ENCODE peak calls at places on chromosomes 16 and 17, in four cellular contexts. K is AG10803; Q is CD8-positive, alpha-beta T cell; T is brain microvascular endothelial cell. E is an unnamed sample.

GRCh38 chr16:19613834-19614233 is 58.3 kb downstream of the VPS35L start:
- DNase-seq in K (no peak), Q (no peak), T (no peak), E (no peak)

GRCh38 chr17:63295839-63296590 is 150.1 kb downstream of the CYB561 start:
- DNase-seq in K (no peak), Q (no peak), T (no peak), E (no peak)

GRCh38 chr17:58514795-58515157 is 338 bp upstream of the MTMR4 start:
- DNase-seq in K (no peak), Q (no peak), T (no peak), E (no peak)

GRCh38 chr17:36142230-36142629 is 34.2 kb downstream of the TBC1D3B start:
- DNase-seq in K (no peak), Q (no peak), T (no peak), E (no peak)

GRCh38 chr17:2174048-2174447 is 119.1 kb downstream of the HIC1 start:
- DNase-seq in K (no peak), Q (no peak), T (peak; percentile 84), E (no peak)

GRCh38 chr16:89381788-89382187 is 108.6 kb downstream of the ANKRD11 start:
- DNase-seq in K (no peak), Q (no peak), T (no peak), E (no peak)

GRCh38 chr17:73293031-73293430 is 18.8 kb downstream of the CDC42EP4 start:
- DNase-seq in K (no peak), Q (no peak), T (no peak), E (no peak)

GRCh38 chr17:31094600-31095238 is at the start of gene NF1:
- DNase-seq in K (peak; percentile 94), Q (peak; percentile 79), T (peak; percentile 95), E (peak; percentile 94)

GRCh38 chr17:2238432-2239169 is 65.0 kb downstream of the SMG6 start:
- DNase-seq in K (no peak), Q (no peak), T (no peak), E (no peak)

GRCh38 chr17:76793775-76794174 is 55.9 kb downstream of the MFSD11 start:
- DNase-seq in K (peak; percentile 23), Q (no peak), T (peak; percentile 23), E (peak; percentile 75)

GRCh38 chr17:49742256-49742655 is 21.7 kb downstream of the FAM117A start:
- DNase-seq in K (peak; percentile 29), Q (no peak), T (no peak), E (peak; percentile 81)

GRCh38 chr17:42484304-42484703 is 25.6 kb downstream of the ATP6V0A1 start:
- DNase-seq in K (no peak), Q (peak; percentile 70), T (no peak), E (no peak)

GRCh38 chr17:28398280-28398981 is 7.6 kb downstream of the SLC46A1 start:
- DNase-seq in K (no peak), Q (no peak), T (no peak), E (peak; percentile 42)

GRCh38 chr16:3004319-3004718 is 8.4 kb upstream of the CLDN9 start:
- DNase-seq in K (no peak), Q (no peak), T (no peak), E (peak; percentile 56)

GRCh38 chr17:38572665-38573365 is 32.9 kb downstream of the SRCIN1 start:
- DNase-seq in K (no peak), Q (no peak), T (no peak), E (peak; percentile 30)

GRCh38 chr16:5428932-5429331 is 331.3 kb upstream of the EEF2KMT start:
- DNase-seq in K (no peak), Q (no peak), T (no peak), E (no peak)

GRCh38 chr17:27343294-27343693 is 49.4 kb downstream of the WSB1 start:
- DNase-seq in K (no peak), Q (no peak), T (no peak), E (no peak)

DNA sequence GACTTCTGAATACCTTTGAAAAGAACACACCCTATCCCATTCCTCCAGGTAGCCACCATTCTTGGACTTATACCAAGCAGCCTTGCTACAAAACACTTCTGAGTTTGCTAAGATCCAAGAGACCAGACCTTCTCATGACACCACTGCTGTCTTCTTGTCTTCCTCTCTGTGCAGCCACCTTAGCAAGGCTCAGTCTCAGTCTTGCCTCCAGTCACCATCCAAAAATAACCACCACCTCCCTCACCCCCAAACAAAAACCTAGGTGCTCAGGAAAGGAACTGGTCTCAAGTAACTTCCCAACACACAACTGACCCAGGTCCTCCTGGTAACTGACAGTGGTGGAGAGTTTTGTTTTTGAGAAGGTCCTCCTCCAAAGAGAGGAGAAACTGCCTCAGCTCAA is 90.9 kb upstream of the CORO6 start:
- DNase-seq in K (no peak), Q (no peak), T (no peak), E (no peak)
- H3K4me3 ChIP-seq in K (no peak overlapping the region), Q (no peak overlapping the region), T (no peak overlapping the region), E (no peak overlapping the region)

GRCh38 chr17:45264988-45265387 is 3.1 kb upstream of the SPATA32 start:
- DNase-seq in K (no peak), Q (no peak), T (no peak), E (no peak)

GRCh38 chr17:45263477-45263860 is 1.6 kb upstream of the SPATA32 start:
- DNase-seq in K (no peak), Q (no peak), T (no peak), E (no peak)

GRCh38 chr17:45261577-45262515 is at the start of gene SPATA32:
- DNase-seq in K (peak; percentile 17), Q (peak; percentile 71), T (no peak), E (no peak)

GRCh38 chr17:45264430-45264829 is 2.5 kb upstream of the SPATA32 start:
- DNase-seq in K (no peak), Q (no peak), T (no peak), E (no peak)

GRCh38 chr17:45262516-45263476 is 902 bp upstream of the SPATA32 start:
- DNase-seq in K (peak; percentile 39), Q (no peak), T (no peak), E (no peak)
- H3K4me3 ChIP-seq in K (no peak overlapping the region), Q (peak overlapping the region; percentile 71), T (no peak overlapping the region), E (no peak overlapping the region)

GRCh38 chr17:67434061-67434525 is 57.0 kb downstream of the PITPNC1 start:
- DNase-seq in K (no peak), Q (peak; percentile 67), T (no peak), E (peak; percentile 97)
- H3K4me3 ChIP-seq in K (no peak overlapping the region), Q (no peak overlapping the region), T (no peak overlapping the region), E (peak overlapping the region; percentile 16)

DNA sequence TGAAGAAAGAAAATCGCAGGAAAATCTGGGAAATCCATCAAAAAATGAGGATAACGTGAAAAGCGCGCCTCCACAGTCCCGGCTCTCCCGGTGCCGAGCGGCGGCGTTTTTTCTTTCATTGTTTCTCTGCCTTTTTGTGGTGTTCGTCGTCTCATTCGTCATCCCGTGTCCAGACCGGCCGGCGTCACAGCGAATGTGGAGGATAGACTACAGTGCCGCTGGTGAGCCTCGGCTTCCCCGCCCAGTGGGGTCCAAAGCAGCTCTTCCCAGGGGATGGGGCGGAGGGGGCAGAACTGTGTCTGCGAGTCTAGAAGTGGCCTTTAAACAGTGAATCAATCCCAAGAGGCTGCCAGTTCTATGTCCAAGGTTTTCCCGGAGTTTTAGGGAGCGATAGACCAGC is 19.8 kb downstream of the FAM234A start:
- DNase-seq in K (no peak), Q (no peak), T (no peak), E (no peak)
- H3K4me3 ChIP-seq in K (no peak overlapping the region), Q (no peak overlapping the region), T (no peak overlapping the region), E (no peak overlapping the region)

E was measured in NB4.